ENCODE peak calls at places on chromosomes 2 and 18, in five cellular contexts. Y, D, N, S and W are unnamed samples.

GRCh38 chr2:10722252-10722825 is 909 bp downstream of the ATP6V1C2 start:
- DNase-seq in Y (no peak), D (no peak), N (peak), S (no peak), W (no peak)

GRCh38 chr2:121165038-121165542 is 119.9 kb downstream of the TFCP2L1 start:
- DNase-seq in Y (no peak), D (no peak), N (no peak), S (no peak), W (no peak)

GRCh38 chr2:167103028-167103756 is 214.9 kb downstream of the XIRP2 start:
- DNase-seq in Y (no peak), D (peak), N (no peak), S (no peak), W (no peak)

GRCh38 chr2:70871398-70872211 is 36.0 kb upstream of the CD207 start:
- DNase-seq in Y (peak), D (peak), N (peak), S (peak), W (peak)

GRCh38 chr2:10285578-10286198 is 17.0 kb upstream of the HPCAL1 start:
- DNase-seq in Y (peak), D (peak), N (no peak), S (no peak), W (peak)

GRCh38 chr2:205699554-205700289 is 17.4 kb downstream of the NRP2 start:
- DNase-seq in Y (peak), D (no peak), N (no peak), S (no peak), W (no peak)

GRCh38 chr2:203737360-203737759 is 30.9 kb downstream of the CD28 start:
- DNase-seq in Y (no peak), D (no peak), N (no peak), S (no peak), W (no peak)

GRCh38 chr2:218877891-218878290 is 2.8 kb upstream of the WNT10A start:
- DNase-seq in Y (no peak), D (no peak), N (no peak), S (no peak), W (no peak)

GRCh38 chr2:112665113-112665780 is 19.5 kb downstream of the SLC20A1 start:
- DNase-seq in Y (peak), D (no peak), N (no peak), S (no peak), W (no peak)

GRCh38 chr2:53767405-53768232 is at the start of gene CHAC2:
- DNase-seq in Y (peak), D (peak), N (peak), S (no peak), W (peak)

GRCh38 chr18:8811115-8811514 is 105.8 kb downstream of the MTCL1 start:
- DNase-seq in Y (no peak), D (no peak), N (no peak), S (no peak), W (no peak)

GRCh38 chr18:2932247-2933181 is 80.4 kb downstream of the LPIN2 start:
- DNase-seq in Y (peak), D (peak), N (peak), S (peak), W (peak)

GRCh38 chr2:128308284-128308731 is 10.4 kb downstream of the HS6ST1 start:
- DNase-seq in Y (no peak), D (no peak), N (no peak), S (no peak), W (no peak)

GRCh38 chr2:20282916-20283592 is 58.1 kb upstream of the SDC1 start:
- DNase-seq in Y (peak), D (no peak), N (no peak), S (no peak), W (peak)

GRCh38 chr2:44191739-44192138 is 23.1 kb downstream of the PPM1B start:
- DNase-seq in Y (no peak), D (no peak), N (peak), S (no peak), W (no peak)
- H3K4me3 ChIP-seq in Y (no peak), D (no peak), N (peak), S (no peak), W (no peak)

DNA sequence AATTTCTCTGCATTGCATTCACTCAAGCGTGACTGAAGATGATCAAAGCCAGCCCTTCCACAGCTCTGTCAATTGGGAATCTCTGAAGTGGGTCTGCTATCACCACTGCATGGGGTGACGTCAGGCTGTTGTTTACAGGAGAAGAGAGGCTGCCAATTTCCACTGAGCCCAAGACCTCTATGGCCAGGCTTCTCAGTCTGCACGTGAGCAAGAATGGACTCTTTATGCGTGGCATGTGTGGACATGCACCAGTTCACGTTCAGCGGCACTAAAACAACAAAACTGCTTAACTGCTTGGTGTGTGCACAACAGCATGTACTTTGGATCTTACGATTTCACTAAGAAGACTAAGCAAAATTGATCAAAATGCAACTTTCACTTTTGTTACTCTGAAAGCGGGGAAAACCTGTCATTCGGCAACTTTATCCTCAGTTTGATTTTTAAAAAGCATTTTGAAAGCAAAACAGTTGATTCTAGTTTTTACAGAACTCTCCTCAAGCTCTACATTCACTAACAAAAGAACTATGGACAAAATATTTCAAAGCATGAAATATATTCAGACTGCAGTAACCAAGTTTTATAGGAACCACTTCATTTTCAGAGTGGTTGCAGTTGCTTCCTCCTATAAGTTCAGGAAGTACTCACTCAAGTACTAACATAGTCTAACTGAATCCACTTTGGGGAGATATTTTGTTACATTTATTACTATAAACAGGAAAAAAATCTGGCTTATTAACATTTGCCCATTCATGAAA is 77.0 kb upstream of the SERTAD2 start:
- DNase-seq in Y (peak), D (peak), N (peak), S (peak), W (peak)
- H3K4me3 ChIP-seq in Y (peak), D (peak), N (peak), S (peak), W (peak)

DNA sequence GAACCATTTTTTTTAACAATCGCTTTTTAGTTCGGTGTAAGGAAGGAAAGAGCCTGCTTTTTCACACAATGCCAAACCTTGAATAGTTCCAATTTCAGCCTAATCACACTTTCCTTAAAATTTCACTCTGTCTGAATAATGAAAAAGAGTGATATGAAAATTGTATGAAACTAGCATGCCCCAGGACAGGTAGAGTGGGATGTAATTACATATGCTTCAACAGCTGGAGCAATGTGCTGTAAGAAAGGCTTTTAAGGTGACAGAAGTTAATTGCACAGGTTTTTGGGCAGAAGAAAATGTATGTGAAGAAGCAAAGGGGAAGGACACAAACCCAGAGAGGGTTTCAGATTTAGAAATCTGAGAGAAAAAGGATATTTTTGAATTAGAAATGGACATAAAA is 184.0 kb downstream of the DSC3 start:
- DNase-seq in Y (no peak), D (no peak), N (no peak), S (no peak), W (no peak)
- H3K4me3 ChIP-seq in Y (no peak), D (no peak), N (no peak), S (no peak), W (no peak)

GRCh38 chr2:73913414-73914054 is 13.1 kb upstream of the DGUOK start:
- DNase-seq in Y (no peak), D (no peak), N (no peak), S (no peak), W (no peak)
- H3K4me3 ChIP-seq in Y (no peak), D (no peak), N (no peak), S (no peak), W (no peak)

GRCh38 chr18:65753520-65753919 is 2.7 kb downstream of the CDH7 start:
- DNase-seq in Y (no peak), D (peak), N (peak), S (no peak), W (no peak)
- H3K4me3 ChIP-seq in Y (no peak), D (no peak), N (no peak), S (no peak), W (no peak)

GRCh38 chr2:197327776-197328169 is 17.2 kb upstream of the ANKRD44 start:
- DNase-seq in Y (no peak), D (no peak), N (no peak), S (no peak), W (no peak)

GRCh38 chr2:197327073-197327775 is 16.6 kb upstream of the ANKRD44 start:
- DNase-seq in Y (no peak), D (no peak), N (no peak), S (no peak), W (no peak)

GRCh38 chr2:197322143-197322542 is 11.6 kb upstream of the ANKRD44 start:
- DNase-seq in Y (no peak), D (no peak), N (no peak), S (no peak), W (no peak)

GRCh38 chr2:197322729-197323720 is 12.4 kb upstream of the ANKRD44 start:
- DNase-seq in Y (no peak), D (peak), N (no peak), S (no peak), W (no peak)

GRCh38 chr2:197324801-197325200 is 14.2 kb upstream of the ANKRD44 start:
- DNase-seq in Y (no peak), D (no peak), N (peak), S (no peak), W (no peak)
- H3K4me3 ChIP-seq in Y (no peak), D (no peak), N (peak), S (no peak), W (no peak)

GRCh38 chr18:76488190-76488589 is 6.9 kb downstream of the ZNF516 start:
- DNase-seq in Y (peak), D (no peak), N (no peak), S (no peak), W (peak)
- H3K4me3 ChIP-seq in Y (peak), D (no peak), N (no peak), S (no peak), W (no peak)